ENCODE peak calls at places on chromosomes 16 and 17, in four cellular contexts. K is RPMI7951, Y is transverse colon, D is astrocyte. L is an unnamed sample.

GRCh38 chr17:64315032-64315490 is 52.0 kb upstream of the TEX2 start:
- DNase-seq in K (no peak), Y (peak), D (no peak), L (no peak)

GRCh38 chr17:71502443-71502842 is 618.4 kb upstream of the SOX9 start:
- DNase-seq in K (peak), Y (no peak), D (peak), L (peak)

GRCh38 chr17:57121308-57122042 is 36.4 kb downstream of the AKAP1 start:
- DNase-seq in K (no peak), Y (no peak), D (peak), L (peak)

GRCh38 chr17:60941028-60941427 is 263.4 kb downstream of the BCAS3 start:
- DNase-seq in K (peak), Y (peak), D (peak), L (peak)

GRCh38 chr16:57106767-57107166 is 14.4 kb downstream of the CPNE2 start:
- DNase-seq in K (peak), Y (no peak), D (no peak), L (peak)

GRCh38 chr16:72224260-72224768 is 52.4 kb upstream of the PMFBP1 start:
- DNase-seq in K (no peak), Y (peak), D (no peak), L (no peak)

GRCh38 chr17:40086150-40087044 is 14.0 kb downstream of the NR1D1 start:
- DNase-seq in K (no peak), Y (peak), D (no peak), L (peak)

GRCh38 chr17:57051886-57052342 is 33.1 kb upstream of the AKAP1 start:
- DNase-seq in K (no peak), Y (no peak), D (no peak), L (no peak)

GRCh38 chr17:78723001-78723796 is 58.9 kb downstream of the CYTH1 start:
- DNase-seq in K (no peak), Y (peak), D (peak), L (no peak)

GRCh38 chr17:17759164-17759563 is 77.6 kb downstream of the SREBF1 start:
- DNase-seq in K (no peak), Y (no peak), D (no peak), L (no peak)

GRCh38 chr16:47847220-47847970 is 308.4 kb downstream of the ABCC12 start:
- DNase-seq in K (no peak), Y (no peak), D (peak), L (no peak)

GRCh38 chr17:68621065-68621464 is 19.9 kb upstream of the FAM20A start:
- DNase-seq in K (peak), Y (no peak), D (no peak), L (no peak)

GRCh38 chr16:16797239-16797638 is 418.3 kb downstream of the NPIPA7 start:
- DNase-seq in K (peak), Y (no peak), D (no peak), L (peak)

GRCh38 chr17:71114911-71115668 is 945.8 kb downstream of the KCNJ2 start:
- DNase-seq in K (no peak), Y (no peak), D (no peak), L (no peak)

GRCh38 chr16:78458588-78458987 is 359.1 kb downstream of the WWOX start:
- DNase-seq in K (no peak), Y (no peak), D (no peak), L (no peak)

GRCh38 chr16:89557230-89557935 is 3.1 kb upstream of the RPL13 start:
- DNase-seq in K (peak), Y (peak), D (peak), L (peak)

GRCh38 chr16:51968756-51969155 is 578.2 kb downstream of the TOX3 start:
- DNase-seq in K (no peak), Y (no peak), D (no peak), L (peak)